ENCODE peak calls at places on chromosome 22, in four cellular contexts. R, I, W and L are unnamed samples.

GRCh38 chr22:33883961-33884808 is 36.1 kb downstream of the LARGE1 start:
- DNase-seq in R (no peak), W (no peak), I (peak), L (no peak)

GRCh38 chr22:23237201-23237798 is 57.0 kb downstream of the BCR start:
- DNase-seq in I (no peak), W (no peak), R (peak), L (peak)

GRCh38 chr22:42970029-42970428 is 44.9 kb downstream of the PACSIN2 start:
- DNase-seq in R (no peak), W (no peak), I (no peak), L (no peak)

GRCh38 chr22:42719133-42719532 is 1.5 kb downstream of the A4GALT start:
- DNase-seq in R (no peak), I (no peak), W (no peak), L (no peak)

GRCh38 chr22:24432059-24432853 is 4.9 kb downstream of the ADORA2A start:
- DNase-seq in I (no peak), W (no peak), R (peak), L (peak)

GRCh38 chr22:25360411-25360810 is 141.0 kb downstream of the CRYBB2 start:
- DNase-seq in R (no peak), W (no peak), I (no peak), L (no peak)

GRCh38 chr22:19801340-19802000 is 40.9 kb downstream of the TBX1 start:
- DNase-seq in W (no peak), R (no peak), I (no peak), L (no peak)

GRCh38 chr22:23151827-23152226 is 6.5 kb downstream of the RAB36 start:
- DNase-seq in I (no peak), R (no peak), W (no peak), L (peak)

GRCh38 chr22:41446639-41447434 is at the start of gene TOB2:
- DNase-seq in I (peak), W (peak), R (peak), L (peak)

GRCh38 chr22:35477911-35478582 is 62.6 kb upstream of the RASD2 start:
- DNase-seq in R (peak), W (peak), I (no peak), L (peak)

GRCh38 chr22:20080776-20081654 is 974 bp downstream of the DGCR8 start:
- DNase-seq in W (peak), R (peak), I (peak), L (peak)

GRCh38 chr22:44102121-44102520 is 78.0 kb downstream of the PARVB start:
- DNase-seq in W (no peak), I (no peak), R (no peak), L (no peak)

GRCh38 chr22:36807627-36808026 is 9.2 kb downstream of the PVALB start:
- DNase-seq in I (no peak), W (no peak), R (no peak), L (no peak)

GRCh38 chr22:25365491-25366261 is 146.2 kb downstream of the CRYBB2 start:
- DNase-seq in W (no peak), I (no peak), R (no peak), L (no peak)

GRCh38 chr22:22348127-22348814 is 103.7 kb downstream of the VPREB1 start:
- DNase-seq in R (no peak), I (peak), W (peak), L (no peak)

DNA sequence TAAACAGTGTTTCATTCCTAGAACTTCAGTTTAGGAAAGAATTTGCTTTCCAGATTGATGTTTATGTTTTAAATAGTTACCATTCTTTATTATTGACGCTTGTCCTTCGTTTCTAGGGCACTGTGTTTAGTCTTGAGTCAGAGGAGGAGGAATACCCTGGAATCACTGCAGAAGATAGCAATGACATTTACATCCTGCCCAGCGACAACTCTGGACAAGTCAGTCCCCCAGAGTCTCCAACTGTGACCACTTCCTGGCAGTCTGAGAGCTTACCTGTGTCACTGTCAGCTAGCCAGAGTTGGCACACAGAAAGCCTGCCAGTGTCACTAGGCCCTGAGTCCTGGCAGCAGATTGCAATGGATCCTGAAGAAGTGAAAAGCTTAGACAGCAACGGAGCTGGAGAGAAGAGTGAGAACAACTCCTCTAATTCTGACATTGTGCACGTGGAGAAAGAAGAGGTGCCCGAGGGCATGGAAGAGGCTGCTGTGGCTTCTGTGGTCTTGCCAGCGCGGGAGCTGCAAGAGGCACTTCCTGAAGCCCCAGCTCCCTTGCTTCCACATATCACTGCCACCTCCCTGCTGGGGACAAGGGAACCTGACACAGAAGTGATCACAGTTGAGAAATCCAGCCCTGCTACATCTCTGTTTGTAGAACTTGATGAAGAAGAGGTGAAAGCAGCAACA is 47.6 kb downstream of the BID start:
- DNase-seq in R (peak), I (no peak), W (no peak), L (no peak)
- TF ChIP-seq MAZ in R (no peak), I (no peak), W (no peak), L (no peak)

GRCh38 chr22:46525681-46526483 is 11.5 kb downstream of the CELSR1 start:
- DNase-seq in R (no peak), W (no peak), I (no peak), L (no peak)

GRCh38 chr22:46520880-46521279 is 16.5 kb downstream of the CELSR1 start:
- DNase-seq in W (no peak), R (no peak), I (no peak), L (no peak)

GRCh38 chr22:46521994-46522393 is 15.4 kb downstream of the CELSR1 start:
- DNase-seq in I (no peak), R (no peak), W (no peak), L (no peak)

GRCh38 chr22:46524203-46524740 is 13.1 kb downstream of the CELSR1 start:
- DNase-seq in W (no peak), R (no peak), I (no peak), L (no peak)

GRCh38 chr22:46522743-46523300 is 14.6 kb downstream of the CELSR1 start:
- DNase-seq in I (no peak), R (no peak), W (no peak), L (no peak)
- TF ChIP-seq MAZ in I (no peak), R (no peak), W (no peak), L (no peak)

GRCh38 chr22:26905076-26905475 is 247.7 kb downstream of the MIAT start:
- DNase-seq in R (no peak), I (no peak), W (no peak), L (no peak)
- TF ChIP-seq MAZ in R (no peak), I (no peak), W (no peak), L (no peak)

GRCh38 chr22:38239101-38239761 is 33.6 kb downstream of the TMEM184B start:
- DNase-seq in R (peak), W (peak), I (no peak), L (no peak)
- TF ChIP-seq MAZ in R (peak), W (no peak), I (no peak), L (no peak)

GRCh38 chr22:45776313-45776585 is 104.6 kb downstream of the ATXN10 start:
- DNase-seq in R (no peak), I (no peak), W (no peak), L (no peak)

GRCh38 chr22:45779351-45779750 is 107.7 kb downstream of the ATXN10 start:
- DNase-seq in W (no peak), I (no peak), R (no peak), L (no peak)

GRCh38 chr22:45775569-45776312 is 104.1 kb downstream of the ATXN10 start:
- DNase-seq in I (no peak), W (no peak), R (no peak), L (no peak)

GRCh38 chr22:45777852-45778172 is 106.2 kb downstream of the ATXN10 start:
- DNase-seq in I (no peak), W (no peak), R (no peak), L (no peak)

GRCh38 chr22:45777046-45777851 is 105.6 kb downstream of the ATXN10 start:
- DNase-seq in I (no peak), W (peak), R (peak), L (no peak)
- TF ChIP-seq MAZ in I (no peak), W (no peak), R (no peak), L (no peak)

GRCh38 chr22:38946771-38947170 is 10.6 kb upstream of the APOBEC3A start:
- DNase-seq in W (no peak), I (no peak), R (no peak), L (no peak)

GRCh38 chr22:38950527-38951111 is 6.8 kb upstream of the APOBEC3A start:
- DNase-seq in R (no peak), I (no peak), W (no peak), L (no peak)

GRCh38 chr22:38949889-38950405 is 7.5 kb upstream of the APOBEC3A start:
- DNase-seq in W (no peak), R (no peak), I (no peak), L (no peak)

GRCh38 chr22:38947321-38948112 is 9.9 kb upstream of the APOBEC3A start:
- DNase-seq in R (no peak), W (no peak), I (no peak), L (no peak)

DNA sequence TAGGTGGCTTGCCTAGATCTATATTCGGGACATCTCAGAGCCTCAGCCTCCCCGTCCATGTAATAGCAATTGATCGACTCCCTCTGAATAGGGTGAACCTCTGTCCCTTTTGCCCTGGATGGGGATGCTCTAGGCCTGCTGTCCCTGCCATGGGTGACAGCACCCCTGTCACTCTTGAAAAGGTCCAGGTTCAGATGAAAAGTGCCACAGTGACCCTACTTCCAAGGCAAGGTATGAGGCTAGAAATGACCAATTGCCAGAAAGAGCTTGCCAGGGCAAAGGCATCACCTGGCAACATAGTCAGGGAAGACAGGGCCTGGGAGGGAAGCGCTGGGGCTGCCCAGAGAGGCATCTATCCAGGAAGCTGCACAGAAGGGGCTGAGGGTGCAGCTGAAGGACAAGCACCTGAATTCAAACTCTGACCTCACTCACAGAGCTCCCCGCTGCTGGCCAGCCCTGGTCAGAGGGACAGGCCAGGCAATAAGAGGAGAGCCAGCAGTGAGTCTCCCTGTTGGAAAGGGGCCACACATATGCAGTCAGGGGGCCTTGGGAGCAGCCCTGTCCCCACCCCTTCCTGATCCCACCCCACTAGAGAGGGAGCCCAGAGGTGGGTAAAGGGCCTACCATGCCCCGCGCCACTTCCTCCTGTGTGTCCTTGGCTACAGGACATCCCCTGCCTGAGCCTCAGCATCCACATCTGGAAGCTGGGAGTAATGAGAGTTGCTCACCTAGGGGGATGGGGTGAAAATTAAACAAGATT is 9.0 kb upstream of the APOBEC3A start:
- DNase-seq in W (no peak), R (no peak), I (no peak), L (no peak)
- TF ChIP-seq MAZ in W (no peak), R (no peak), I (no peak), L (no peak)

GRCh38 chr22:31332010-31332409 is 14.1 kb downstream of the PATZ1 start:
- DNase-seq in I (no peak), W (no peak), R (no peak), L (no peak)

GRCh38 chr22:31333648-31334047 is 12.5 kb downstream of the PATZ1 start:
- DNase-seq in R (no peak), I (no peak), W (no peak), L (no peak)

GRCh38 chr22:31329453-31330215 is 16.5 kb downstream of the PATZ1 start:
- DNase-seq in I (no peak), R (no peak), W (no peak), L (no peak)

GRCh38 chr22:31334329-31334728 is 11.8 kb downstream of the PATZ1 start:
- DNase-seq in R (no peak), W (no peak), I (no peak), L (no peak)

DNA sequence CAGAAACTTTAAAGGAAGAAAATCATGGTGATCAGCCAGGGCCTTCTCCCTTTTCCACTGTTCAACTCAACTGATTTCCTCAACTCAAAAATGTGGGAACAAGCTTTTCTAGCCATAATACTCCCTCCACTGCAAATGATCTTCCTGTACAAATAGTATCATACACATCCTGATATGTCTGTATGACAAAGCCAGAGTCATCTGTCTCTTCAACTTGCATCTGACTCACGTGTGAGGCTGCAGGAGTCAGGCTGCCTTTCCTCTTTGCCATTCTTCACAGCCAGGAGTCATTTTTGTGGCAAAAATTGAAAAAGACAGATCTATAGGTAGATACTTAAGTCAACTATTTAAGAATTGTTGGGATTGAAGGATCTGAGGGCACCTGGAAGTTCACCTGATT is 13.3 kb downstream of the PATZ1 start:
- DNase-seq in I (no peak), W (no peak), R (peak), L (no peak)
- TF ChIP-seq MAZ in I (no peak), W (no peak), R (no peak), L (no peak)

DNA sequence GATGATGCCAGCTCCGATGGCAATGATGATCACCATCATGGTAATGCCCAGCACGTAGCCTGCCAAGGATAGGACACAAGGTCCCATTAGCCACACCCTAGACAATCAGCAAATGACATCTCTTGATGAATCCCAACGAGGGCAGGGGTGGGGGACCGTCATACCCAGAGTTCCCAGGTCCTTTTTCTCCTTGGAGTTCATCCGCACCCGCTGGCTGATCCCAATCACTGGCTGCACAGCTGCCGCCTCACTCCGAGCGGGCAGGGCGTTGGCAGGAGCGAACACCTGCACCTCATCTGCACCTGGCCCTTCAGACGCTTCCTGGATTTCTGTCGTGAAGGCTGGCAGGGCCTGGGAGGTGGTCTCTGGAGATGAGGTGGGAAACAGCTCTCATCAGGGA is 3.0 kb downstream of the PIK3IP1 start:
- DNase-seq in R (no peak), W (no peak), I (no peak), L (no peak)
- TF ChIP-seq MAZ in R (no peak), W (no peak), I (no peak), L (no peak)

GRCh38 chr22:30694171-30694637 is 470 bp upstream of the OSBP2 start:
- DNase-seq in R (peak), I (no peak), W (peak), L (no peak)
- TF ChIP-seq MAZ in R (no peak), I (no peak), W (no peak), L (no peak)

GRCh38 chr22:50271519-50271970 is 1.4 kb upstream of the MAPK11 start:
- DNase-seq in W (peak), R (peak), I (peak), L (peak)
- TF ChIP-seq MAZ in W (no peak), R (peak), I (peak), L (peak)